ENCODE peak calls at places on chromosomes 2 and 18, in four cellular contexts. R is lower lobe of right lung; P is neural progenitor cell; W is activated CD8-positive, alpha-beta memory T cell treated with anti-CD3 and anti-CD28 coated beads, Interleukin-2, amount 50 U/mL, for 48 hours. K is an unnamed sample.
A peak's percentile ranks its signal among the peaks of the same experiment; 100 is the strongest.

GRCh38 chr18:59233017-59233410 is 13.1 kb downstream of the GRP start:
- DNase-seq in R (no peak), P (no peak), W (no peak), K (no peak)

GRCh38 chr18:21134895-21135294 is 23.3 kb upstream of the ROCK1 start:
- DNase-seq in R (no peak), P (no peak), W (no peak), K (no peak)

GRCh38 chr2:9918275-9918674 is 33.2 kb upstream of the GRHL1 start:
- DNase-seq in R (no peak), P (no peak), W (no peak), K (no peak)

GRCh38 chr2:175729049-175729706 is 272.9 kb downstream of the LNPK start:
- DNase-seq in R (no peak), P (no peak), W (no peak), K (no peak)

GRCh38 chr2:133561045-133561852 is 7.0 kb downstream of the NCKAP5 start:
- DNase-seq in R (no peak), P (peak; percentile 66), W (no peak), K (no peak)

GRCh38 chr2:48113767-48114166 is 207.5 kb upstream of the FBXO11 start:
- DNase-seq in R (no peak), P (no peak), W (no peak), K (no peak)

GRCh38 chr18:62928316-62928715 is 213.0 kb downstream of the PHLPP1 start:
- DNase-seq in R (no peak), P (no peak), W (no peak), K (no peak)

GRCh38 chr2:179604638-179605037 is 256.8 kb downstream of the ZNF385B start:
- DNase-seq in R (no peak), P (no peak), W (no peak), K (no peak)

GRCh38 chr18:24810561-24810960 is 350.1 kb downstream of the HRH4 start:
- DNase-seq in R (no peak), P (no peak), W (no peak), K (no peak)

GRCh38 chr2:110961024-110961423 is 159.7 kb upstream of the BCL2L11 start:
- DNase-seq in R (no peak), P (no peak), W (no peak), K (no peak)

GRCh38 chr2:121207494-121207893 is 77.5 kb downstream of the TFCP2L1 start:
- DNase-seq in R (peak; percentile 20), P (no peak), W (no peak), K (no peak)

GRCh38 chr18:67590571-67591141 is 74.1 kb upstream of the DSEL start:
- DNase-seq in R (no peak), P (no peak), W (no peak), K (no peak)

GRCh38 chr2:53473236-53473635 is 294.4 kb upstream of the CHAC2 start:
- DNase-seq in R (no peak), P (peak; percentile 28), W (no peak), K (no peak)

GRCh38 chr2:51613-52012 is 5.3 kb upstream of the FAM110C start:
- DNase-seq in R (no peak), P (no peak), W (no peak), K (no peak)

GRCh38 chr2:129436809-129437208 is 542.7 kb upstream of the RAB6C start:
- DNase-seq in R (no peak), P (no peak), W (no peak), K (no peak)

K was measured in upper lobe of right lung.